ENCODE peak calls at places on chromosome 1, in six cellular contexts. L is GM12878, V is K562, F is NB4, T is HepG2, U is A549. B is an unnamed sample.

GRCh38 chr1:222889445-222889844 is 74.6 kb downstream of the DISP1 start:
- DNase-seq in L (no peak), V (no peak), F (no peak), T (no peak), U (no peak), B (peak)

GRCh38 chr1:73953611-73954010 is 244.4 kb downstream of the LRRIQ3 start:
- DNase-seq in L (no peak), V (no peak), F (no peak), T (no peak), U (no peak), B (no peak)

GRCh38 chr1:39711359-39712340 is 20.4 kb upstream of the HPCAL4 start:
- DNase-seq in L (no peak), V (peak), F (no peak), T (peak), U (no peak), B (no peak)

GRCh38 chr1:115648717-115649691 is 7.2 kb downstream of the VANGL1 start:
- DNase-seq in L (peak), V (peak), F (no peak), T (no peak), U (no peak), B (peak)

GRCh38 chr1:62589321-62589720 is 8.0 kb upstream of the ANGPTL3 start:
- DNase-seq in L (no peak), V (no peak), F (no peak), T (no peak), U (no peak), B (no peak)

GRCh38 chr1:149848340-149848771 is 51.0 kb upstream of the BOLA1 start:
- DNase-seq in L (no peak), V (no peak), F (peak), T (peak), U (no peak), B (no peak)

GRCh38 chr1:14626869-14627607 is 28.6 kb downstream of the KAZN start:
- DNase-seq in L (no peak), V (peak), F (no peak), T (no peak), U (no peak), B (no peak)

GRCh38 chr1:218201601-218202000 is 83.5 kb upstream of the RRP15 start:
- DNase-seq in L (no peak), V (no peak), F (no peak), T (no peak), U (no peak), B (no peak)

GRCh38 chr1:48250572-48250971 is 28.1 kb downstream of the SLC5A9 start:
- DNase-seq in L (no peak), V (no peak), F (no peak), T (no peak), U (no peak), B (no peak)

GRCh38 chr1:173347276-173347675 is 129.9 kb upstream of the PRDX6 start:
- DNase-seq in L (no peak), V (no peak), F (no peak), T (no peak), U (no peak), B (no peak)

GRCh38 chr1:30856260-30856790 is 52.2 kb downstream of the SDC3 start:
- DNase-seq in L (no peak), V (no peak), F (no peak), T (no peak), U (no peak), B (no peak)

GRCh38 chr1:161008857-161009554 is 11.9 kb downstream of the F11R start:
- DNase-seq in L (no peak), V (no peak), F (no peak), T (peak), U (no peak), B (no peak)

GRCh38 chr1:157147037-157147436 is 8.8 kb upstream of the ETV3 start:
- DNase-seq in L (no peak), V (no peak), F (no peak), T (no peak), U (no peak), B (no peak)

GRCh38 chr1:157146244-157146643 is 8.0 kb upstream of the ETV3 start:
- DNase-seq in L (no peak), V (no peak), F (no peak), T (no peak), U (no peak), B (no peak)

GRCh38 chr1:157151068-157151467 is 12.9 kb upstream of the ETV3 start:
- DNase-seq in L (no peak), V (no peak), F (no peak), T (no peak), U (no peak), B (no peak)

GRCh38 chr1:157150631-157151030 is 12.4 kb upstream of the ETV3 start:
- DNase-seq in L (no peak), V (no peak), F (no peak), T (no peak), U (no peak), B (no peak)

DNA sequence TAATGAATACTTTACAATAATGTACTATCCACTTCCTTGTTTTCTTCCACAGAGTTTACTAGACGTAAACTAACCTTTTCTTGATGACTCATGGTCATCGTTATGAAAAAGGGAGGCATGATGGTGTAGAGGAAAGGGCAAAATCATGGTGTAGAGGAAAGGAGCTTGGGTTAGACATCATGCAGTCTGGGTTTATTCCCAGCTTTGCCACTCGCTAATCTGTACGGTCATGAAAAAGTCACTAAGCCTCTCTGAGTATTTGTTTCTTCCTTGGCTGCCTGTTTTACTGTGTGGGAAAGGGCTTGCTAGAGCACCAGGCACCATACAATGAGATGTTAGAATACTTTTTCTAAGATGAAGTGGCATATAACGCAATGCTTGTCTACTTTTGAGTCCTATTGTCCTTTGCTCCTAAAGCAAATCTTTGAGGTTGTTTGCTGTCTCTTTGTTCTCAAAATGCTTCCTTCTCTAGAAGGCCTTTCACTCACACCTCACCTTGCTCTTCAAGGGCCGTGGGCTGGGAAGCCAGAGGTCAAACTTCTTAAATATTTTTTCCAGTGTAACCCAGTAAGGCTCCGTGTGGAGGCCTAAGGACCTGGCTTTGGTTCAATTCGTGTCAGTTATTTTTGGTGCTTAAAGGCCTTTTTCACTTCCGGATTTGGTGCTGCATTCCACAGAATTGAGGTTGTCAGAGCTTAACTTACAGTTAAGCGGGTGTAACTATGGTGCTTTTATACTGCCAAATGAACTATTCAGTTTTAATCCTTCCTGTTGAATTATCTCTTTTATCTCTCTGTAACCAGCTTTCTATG is 9.9 kb upstream of the ETV3 start:
- DNase-seq in L (no peak), V (no peak), F (peak), T (no peak), U (peak), B (no peak)
- TF ChIP-seq MYC in L (no peak), V (no peak), F (no peak), T (no peak), U (no peak), B (no peak)

DNA sequence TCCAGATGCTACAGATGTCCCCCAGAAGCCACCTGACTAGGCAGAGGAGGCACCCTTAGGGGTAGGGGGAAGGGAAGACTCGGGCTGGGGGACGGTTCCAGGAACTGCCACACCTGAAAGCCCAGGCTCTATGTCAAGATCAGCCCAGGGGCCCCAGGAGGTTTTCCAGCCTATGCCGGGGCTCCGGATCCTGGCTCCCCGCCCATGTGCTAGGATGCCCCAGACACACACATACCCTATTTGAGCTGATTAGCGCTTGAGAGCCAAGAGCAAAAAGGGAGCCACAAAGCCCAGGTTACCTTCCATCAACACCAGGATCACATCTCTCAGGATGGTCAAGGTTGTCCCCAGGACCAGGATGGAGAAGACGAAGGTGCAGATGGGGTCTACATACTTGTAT is 4.5 kb downstream of the SLC30A2 start:
- DNase-seq in L (no peak), V (peak), F (no peak), T (no peak), U (no peak), B (no peak)
- TF ChIP-seq MYC in L (no peak), V (no peak), F (no peak), T (no peak), U (no peak), B (no peak)

DNA sequence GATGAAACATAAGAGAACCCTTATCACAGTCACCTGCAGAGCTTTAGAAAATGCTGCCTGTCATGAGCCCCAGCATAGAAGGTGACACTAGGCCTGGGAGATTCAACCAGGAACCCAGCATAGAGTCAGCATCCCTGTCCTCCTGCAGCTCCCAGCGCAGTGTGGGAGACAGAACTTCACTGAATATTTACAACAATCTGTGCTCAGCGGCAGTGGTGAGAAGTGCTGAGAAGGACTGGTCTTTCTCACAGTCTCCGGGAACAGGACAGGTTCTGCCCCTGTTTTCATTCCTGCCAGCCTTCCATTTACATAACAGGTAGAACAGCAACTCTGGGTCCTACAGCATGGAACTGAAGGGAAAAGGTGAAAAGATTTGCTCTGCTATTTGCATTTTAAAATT is 83.5 kb upstream of the GADD45A start:
- DNase-seq in L (no peak), V (no peak), F (no peak), T (no peak), U (no peak), B (no peak)
- TF ChIP-seq MYC in L (no peak), V (no peak), F (no peak), T (no peak), U (no peak), B (no peak)

DNA sequence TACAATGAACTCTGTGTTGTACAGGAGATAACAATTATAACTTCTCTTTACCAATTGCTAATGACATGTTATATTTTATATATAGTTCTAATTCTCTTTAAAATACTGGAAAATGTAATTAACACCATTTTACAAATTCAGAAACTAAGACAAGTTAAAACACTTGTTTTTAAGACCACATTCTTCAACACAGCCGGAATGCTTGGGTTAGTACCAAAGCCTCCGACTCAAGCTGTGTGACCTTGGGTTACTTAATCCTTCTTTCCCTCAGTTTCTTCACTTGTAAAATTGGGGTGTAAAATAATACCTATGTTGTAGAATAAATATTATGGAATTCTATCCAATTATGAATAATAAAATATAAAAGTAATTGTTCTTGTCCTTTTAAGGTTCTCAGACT is 378.7 kb downstream of the USH2A start:
- DNase-seq in L (no peak), V (no peak), F (no peak), T (no peak), U (no peak), B (no peak)
- TF ChIP-seq MYC in L (no peak), V (no peak), F (no peak), T (no peak), U (no peak), B (no peak)

DNA sequence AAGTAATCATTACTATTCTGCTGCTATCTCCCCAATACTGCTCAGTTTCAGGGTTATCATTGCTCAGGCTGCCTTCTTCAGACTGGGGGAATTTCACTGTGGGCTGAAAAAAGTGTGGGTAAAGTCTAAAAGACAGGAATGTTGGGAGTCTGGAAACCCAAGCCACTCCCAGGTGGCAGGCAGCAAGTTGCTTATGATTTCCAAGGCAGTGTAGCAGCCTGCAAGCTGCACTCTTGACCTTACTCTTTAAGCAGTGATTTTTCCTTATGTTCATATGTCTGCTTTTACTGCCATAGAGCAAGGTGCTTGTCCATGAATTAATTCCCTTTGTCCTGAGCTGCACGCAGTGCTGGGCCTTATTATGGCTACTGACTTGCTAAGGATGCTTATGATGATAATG is 53.1 kb downstream of the PHC2 start:
- DNase-seq in L (no peak), V (no peak), F (no peak), T (no peak), U (no peak), B (peak)
- TF ChIP-seq MYC in L (no peak), V (no peak), F (no peak), T (no peak), U (no peak), B (no peak)

GRCh38 chr1:22509815-22510214 is 53.5 kb upstream of the EPHA8 start:
- DNase-seq in L (no peak), V (no peak), F (no peak), T (no peak), U (no peak), B (peak)

GRCh38 chr1:22507582-22507981 is 55.7 kb upstream of the EPHA8 start:
- DNase-seq in L (no peak), V (no peak), F (no peak), T (no peak), U (no peak), B (no peak)

GRCh38 chr1:22508991-22509390 is 54.3 kb upstream of the EPHA8 start:
- DNase-seq in L (no peak), V (no peak), F (no peak), T (no peak), U (no peak), B (no peak)

GRCh38 chr1:22506130-22506692 is 54.6 kb downstream of the ZBTB40 start:
- DNase-seq in L (no peak), V (no peak), F (no peak), T (no peak), U (no peak), B (no peak)

GRCh38 chr1:22508329-22508728 is 55.0 kb upstream of the EPHA8 start:
- DNase-seq in L (no peak), V (no peak), F (no peak), T (no peak), U (no peak), B (no peak)
- TF ChIP-seq MYC in L (no peak), V (no peak), F (no peak), T (no peak), U (no peak), B (no peak)

GRCh38 chr1:12480748-12481362 is 137.2 kb downstream of the DHRS3 start:
- DNase-seq in L (no peak), V (no peak), F (peak), T (no peak), U (peak), B (peak)
- TF ChIP-seq MYC in L (no peak), V (no peak), F (no peak), T (no peak), U (no peak), B (no peak)